ENCODE peak calls at places on chromosomes 3 and 15, in six cellular contexts. K, I, V, D, P and Z are unnamed samples.

GRCh38 chr15:89542369-89542768 is 32.9 kb upstream of the TICRR start:
- DNase-seq in I (no peak), K (no peak), P (no peak), D (no peak), V (no peak), Z (no peak)

GRCh38 chr3:182309120-182309519 is 484.2 kb upstream of the ATP11B start:
- DNase-seq in D (peak; percentile 2), K (no peak), I (no peak), P (no peak), V (no peak), Z (peak; percentile 35)

GRCh38 chr3:33131328-33132018 is 17.7 kb downstream of the CRTAP start:
- DNase-seq in V (peak; percentile 41), D (peak; percentile 66), P (peak; percentile 71), I (no peak), K (peak; percentile 44), Z (peak; percentile 58)

GRCh38 chr3:43892535-43892934 is 201.8 kb downstream of the ABHD5 start:
- DNase-seq in K (no peak), V (no peak), P (no peak), D (no peak), I (peak; percentile 60), Z (no peak)

GRCh38 chr15:38992541-38993334 is 428.1 kb upstream of the RASGRP1 start:
- DNase-seq in P (no peak), V (no peak), D (no peak), K (no peak), I (no peak), Z (no peak)

GRCh38 chr3:43327184-43327950 is 41.0 kb downstream of the SNRK start:
- DNase-seq in D (no peak), V (no peak), P (no peak), K (no peak), I (no peak), Z (no peak)

GRCh38 chr3:141710888-141711616 is 27.0 kb upstream of the RNF7 start:
- DNase-seq in D (no peak), V (no peak), K (no peak), P (no peak), I (no peak), Z (no peak)

GRCh38 chr3:112671930-112672715 is 31.2 kb upstream of the CCDC80 start:
- DNase-seq in P (no peak), V (no peak), I (no peak), D (no peak), K (no peak), Z (no peak)

GRCh38 chr3:111715911-111716523 is 120.9 kb upstream of the ZBED2 start:
- DNase-seq in P (peak; percentile 53), V (no peak), K (no peak), D (peak; percentile 47), I (no peak), Z (peak; percentile 41)

GRCh38 chr15:70410371-70410975 is 312.8 kb upstream of the TLE3 start:
- DNase-seq in V (no peak), K (no peak), I (no peak), P (no peak), D (no peak), Z (no peak)

GRCh38 chr3:143124683-143125520 is 5.3 kb downstream of the CHST2 start:
- DNase-seq in K (no peak), V (no peak), D (no peak), I (no peak), P (no peak), Z (peak; percentile 26)

GRCh38 chr3:183766745-183767606 is 58.4 kb downstream of the MAP6D1 start:
- DNase-seq in K (peak; percentile 53), D (peak; percentile 67), I (no peak), P (peak; percentile 75), V (peak; percentile 50), Z (peak; percentile 95)

GRCh38 chr3:75737831-75738493 is 47.4 kb downstream of the ZNF717 start:
- DNase-seq in K (no peak), V (no peak), D (no peak), P (no peak), I (no peak), Z (no peak)

GRCh38 chr3:140942221-140943104 is 827 bp downstream of the SLC25A36 start:
- DNase-seq in K (no peak), I (no peak), V (no peak), P (peak; percentile 67), D (peak; percentile 37), Z (peak; percentile 23)

GRCh38 chr3:10344147-10344943 is 23.4 kb upstream of the SEC13 start:
- DNase-seq in P (peak; percentile 86), V (peak; percentile 33), D (no peak), I (no peak), K (no peak), Z (peak; percentile 77)

GRCh38 chr3:113264741-113265140 is 53.4 kb downstream of the BOC start:
- DNase-seq in D (no peak), V (no peak), I (no peak), P (no peak), K (no peak), Z (no peak)

GRCh38 chr3:59463253-59463652 is 413.4 kb upstream of the CFAP20DC start:
- DNase-seq in P (no peak), I (no peak), V (no peak), K (no peak), D (no peak), Z (no peak)

GRCh38 chr3:125990253-125990970 is 21.4 kb downstream of the ROPN1B start:
- DNase-seq in D (peak; percentile 61), I (peak; percentile 4), K (peak; percentile 73), V (peak; percentile 75), P (peak; percentile 91), Z (peak; percentile 35)

GRCh38 chr15:97627634-97628033 is 332.9 kb upstream of the ARRDC4 start:
- DNase-seq in D (no peak), P (no peak), I (no peak), V (no peak), K (no peak), Z (no peak)

GRCh38 chr15:82177291-82178010 is 85.1 kb downstream of the EFL1 start:
- DNase-seq in D (no peak), I (no peak), P (no peak), K (no peak), V (no peak), Z (no peak)

GRCh38 chr3:12884104-12884742 is 42.9 kb upstream of the RPL32 start:
- DNase-seq in D (no peak), K (no peak), V (no peak), I (no peak), P (no peak), Z (no peak)

GRCh38 chr3:37477713-37478487 is 303.5 kb upstream of the LRRFIP2 start:
- DNase-seq in V (no peak), D (no peak), I (no peak), K (no peak), P (no peak), Z (no peak)

GRCh38 chr15:22918056-22918455 is 62.1 kb downstream of the CYFIP1 start:
- DNase-seq in P (no peak), K (peak; percentile 23), D (no peak), V (no peak), I (no peak), Z (no peak)

GRCh38 chr15:90217671-90218394 is 15.9 kb downstream of the CIB1 start:
- DNase-seq in P (no peak), K (no peak), D (no peak), I (no peak), V (no peak), Z (no peak)

GRCh38 chr15:48794697-48795134 is 16.2 kb downstream of the CEP152 start:
- DNase-seq in P (no peak), I (peak; percentile 69), V (no peak), D (no peak), K (no peak), Z (peak; percentile 8)

GRCh38 chr15:78265752-78266224 is 1.4 kb downstream of the DNAJA4 start:
- DNase-seq in K (no peak), P (no peak), I (no peak), V (no peak), D (no peak), Z (peak; percentile 47)
- TF ChIP-seq JUND in K (no peak), P (no peak), I (no peak), V (no peak), D (no peak), Z (no peak)

GRCh38 chr3:132709761-132710160 is 12.4 kb downstream of the NPHP3 start:
- DNase-seq in P (no peak), K (no peak), V (no peak), I (no peak), D (no peak), Z (no peak)
- TF ChIP-seq JUND in P (no peak), K (no peak), V (no peak), I (no peak), D (no peak), Z (no peak)

GRCh38 chr15:80558631-80559319 is 136.3 kb upstream of the ABHD17C start:
- DNase-seq in K (no peak), D (no peak), I (no peak), P (no peak), V (no peak), Z (no peak)
- TF ChIP-seq JUND in K (no peak), D (no peak), I (no peak), P (no peak), V (no peak), Z (no peak)

GRCh38 chr3:167738037-167738436 is 2.5 kb downstream of the SERPINI1 start:
- DNase-seq in I (no peak), K (no peak), V (no peak), P (no peak), D (no peak), Z (no peak)

GRCh38 chr3:167743799-167744198 is 8.3 kb downstream of the SERPINI1 start:
- DNase-seq in V (no peak), D (no peak), I (no peak), K (no peak), P (no peak), Z (no peak)

GRCh38 chr3:167742338-167742737 is 6.8 kb downstream of the SERPINI1 start:
- DNase-seq in I (no peak), D (no peak), P (peak; percentile 5), K (no peak), V (no peak), Z (peak; percentile 25)

GRCh38 chr3:167739190-167739589 is 3.7 kb downstream of the SERPINI1 start:
- DNase-seq in I (no peak), D (peak; percentile 83), V (no peak), K (no peak), P (no peak), Z (no peak)

GRCh38 chr3:167740961-167741587 is 5.6 kb downstream of the SERPINI1 start:
- DNase-seq in V (no peak), P (peak; percentile 51), K (peak; percentile 38), D (peak; percentile 43), I (no peak), Z (no peak)
- TF ChIP-seq JUND in V (no peak), P (no peak), K (no peak), D (no peak), I (no peak), Z (no peak)